ENCODE peak calls at places on chromosomes 6 and 20, in five cellular contexts. One of them, this sample, is unnamed.

GRCh38 chr6:154361476-154361875 is 4.9 kb upstream of the IPCEF1 start:
- DNase-seq in breast epithelium: no peak
- DNase-seq in upper lobe of left lung: no peak
- DNase-seq in GM23338: no peak
- DNase-seq in prostate gland: no peak
- DNase-seq in this sample: no peak

GRCh38 chr20:24690408-24690807 is 221.0 kb downstream of the SYNDIG1 start:
- DNase-seq in breast epithelium: no peak
- DNase-seq in upper lobe of left lung: peak
- DNase-seq in GM23338: no peak
- DNase-seq in prostate gland: no peak
- DNase-seq in this sample: peak

GRCh38 chr6:25553502-25553901 is 98.5 kb upstream of the SCGN start:
- DNase-seq in breast epithelium: no peak
- DNase-seq in upper lobe of left lung: no peak
- DNase-seq in GM23338: no peak
- DNase-seq in prostate gland: no peak
- DNase-seq in this sample: no peak

GRCh38 chr6:125153541-125154183 is at the start of gene TPD52L1:
- DNase-seq in breast epithelium: peak
- DNase-seq in upper lobe of left lung: peak
- DNase-seq in GM23338: peak
- DNase-seq in prostate gland: peak
- DNase-seq in this sample: no peak

GRCh38 chr20:57478176-57478575 is 46.8 kb downstream of the CTCFL start:
- DNase-seq in breast epithelium: no peak
- DNase-seq in upper lobe of left lung: no peak
- DNase-seq in GM23338: no peak
- DNase-seq in prostate gland: no peak
- DNase-seq in this sample: no peak

GRCh38 chr6:166830185-166830890 is 126.0 kb downstream of the RNASET2 start:
- DNase-seq in breast epithelium: no peak
- DNase-seq in upper lobe of left lung: no peak
- DNase-seq in GM23338: no peak
- DNase-seq in prostate gland: no peak
- DNase-seq in this sample: no peak

GRCh38 chr6:34412054-34412453 is 13.8 kb downstream of the RPS10 start:
- DNase-seq in breast epithelium: no peak
- DNase-seq in upper lobe of left lung: no peak
- DNase-seq in GM23338: no peak
- DNase-seq in prostate gland: no peak
- DNase-seq in this sample: no peak

GRCh38 chr6:164842085-164842484 is 467.3 kb downstream of the C6orf118 start:
- DNase-seq in breast epithelium: no peak
- DNase-seq in upper lobe of left lung: no peak
- DNase-seq in GM23338: no peak
- DNase-seq in prostate gland: no peak
- DNase-seq in this sample: no peak

GRCh38 chr6:144259988-144260387 is 25.1 kb upstream of the UTRN start:
- DNase-seq in breast epithelium: no peak
- DNase-seq in upper lobe of left lung: no peak
- DNase-seq in GM23338: no peak
- DNase-seq in prostate gland: no peak
- DNase-seq in this sample: no peak

GRCh38 chr20:22001886-22002285 is 296.4 kb downstream of the PAX1 start:
- DNase-seq in breast epithelium: no peak
- DNase-seq in upper lobe of left lung: no peak
- DNase-seq in GM23338: no peak
- DNase-seq in prostate gland: no peak
- DNase-seq in this sample: no peak

GRCh38 chr6:131014080-131014776 is 48.8 kb downstream of the EPB41L2 start:
- DNase-seq in breast epithelium: no peak
- DNase-seq in upper lobe of left lung: no peak
- DNase-seq in GM23338: no peak
- DNase-seq in prostate gland: no peak
- DNase-seq in this sample: no peak

GRCh38 chr6:150025201-150025917 is at the start of gene RAET1L:
- DNase-seq in breast epithelium: peak
- DNase-seq in upper lobe of left lung: peak
- DNase-seq in GM23338: peak
- DNase-seq in prostate gland: peak
- DNase-seq in this sample: no peak

GRCh38 chr20:19497064-19497463 is 261.0 kb upstream of the RIN2 start:
- DNase-seq in breast epithelium: no peak
- DNase-seq in upper lobe of left lung: no peak
- DNase-seq in GM23338: no peak
- DNase-seq in prostate gland: no peak
- DNase-seq in this sample: no peak

GRCh38 chr6:125789167-125789566 is 1.6 kb upstream of the NCOA7 start:
- DNase-seq in breast epithelium: no peak
- DNase-seq in upper lobe of left lung: peak
- DNase-seq in GM23338: no peak
- DNase-seq in prostate gland: no peak
- DNase-seq in this sample: no peak

GRCh38 chr20:34951252-34951651 is 4.4 kb downstream of the GSS start:
- DNase-seq in breast epithelium: no peak
- DNase-seq in upper lobe of left lung: no peak
- DNase-seq in GM23338: no peak
- DNase-seq in prostate gland: no peak
- DNase-seq in this sample: no peak

GRCh38 chr6:118186676-118187567 is 279.9 kb downstream of the SLC35F1 start:
- DNase-seq in breast epithelium: no peak
- DNase-seq in upper lobe of left lung: no peak
- DNase-seq in GM23338: no peak
- DNase-seq in prostate gland: no peak
- DNase-seq in this sample: no peak

GRCh38 chr6:95159557-95159956 is 417.8 kb upstream of the MANEA start:
- DNase-seq in breast epithelium: no peak
- DNase-seq in upper lobe of left lung: no peak
- DNase-seq in GM23338: no peak
- DNase-seq in prostate gland: no peak
- DNase-seq in this sample: no peak

GRCh38 chr6:72952808-72953630 is 272.3 kb downstream of the KHDC1L start:
- DNase-seq in breast epithelium: no peak
- DNase-seq in upper lobe of left lung: no peak
- DNase-seq in GM23338: no peak
- DNase-seq in prostate gland: no peak
- DNase-seq in this sample: no peak

GRCh38 chr6:106117579-106117978 is 31.4 kb downstream of the PRDM1 start:
- DNase-seq in breast epithelium: no peak
- DNase-seq in upper lobe of left lung: peak
- DNase-seq in GM23338: no peak
- DNase-seq in prostate gland: no peak
- DNase-seq in this sample: no peak
- TF ChIP-seq POLR2AphosphoS5 in breast epithelium: no peak
- TF ChIP-seq POLR2AphosphoS5 in upper lobe of left lung: no peak
- TF ChIP-seq POLR2AphosphoS5 in GM23338: no peak
- TF ChIP-seq POLR2AphosphoS5 in prostate gland: no peak
- TF ChIP-seq POLR2AphosphoS5 in this sample: no peak

DNA sequence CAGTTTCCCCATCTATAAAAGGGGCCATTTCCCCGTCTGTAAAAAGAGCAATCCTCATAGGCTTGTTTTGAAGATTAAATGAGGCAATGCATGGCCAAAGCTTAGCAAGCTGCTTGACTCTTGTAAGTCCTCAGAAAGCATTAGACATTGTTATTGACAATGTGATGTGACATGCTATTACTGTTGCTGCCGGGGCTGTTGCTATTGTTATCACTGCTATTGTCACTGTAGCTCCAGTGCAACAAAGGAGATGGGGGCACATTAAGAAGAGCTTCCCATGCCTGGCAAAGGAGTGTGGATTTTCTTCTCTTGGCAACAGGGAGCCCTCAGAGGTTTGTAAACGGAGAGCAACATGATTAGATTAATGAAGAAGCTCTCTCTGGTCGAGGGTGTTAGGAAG is 33.2 kb upstream of the FAM83D start:
- DNase-seq in breast epithelium: no peak
- DNase-seq in upper lobe of left lung: no peak
- DNase-seq in GM23338: no peak
- DNase-seq in prostate gland: no peak
- DNase-seq in this sample: no peak
- TF ChIP-seq POLR2AphosphoS5 in breast epithelium: no peak
- TF ChIP-seq POLR2AphosphoS5 in upper lobe of left lung: no peak
- TF ChIP-seq POLR2AphosphoS5 in GM23338: no peak
- TF ChIP-seq POLR2AphosphoS5 in prostate gland: no peak
- TF ChIP-seq POLR2AphosphoS5 in this sample: no peak

GRCh38 chr20:871948-872347 is 38.4 kb downstream of the FAM110A start:
- DNase-seq in breast epithelium: no peak
- DNase-seq in upper lobe of left lung: no peak
- DNase-seq in GM23338: no peak
- DNase-seq in prostate gland: no peak
- DNase-seq in this sample: no peak

GRCh38 chr20:873875-874607 is 40.5 kb downstream of the FAM110A start:
- DNase-seq in breast epithelium: no peak
- DNase-seq in upper lobe of left lung: no peak
- DNase-seq in GM23338: no peak
- DNase-seq in prostate gland: no peak
- DNase-seq in this sample: peak

GRCh38 chr20:872855-873520 is 39.5 kb downstream of the FAM110A start:
- DNase-seq in breast epithelium: no peak
- DNase-seq in upper lobe of left lung: no peak
- DNase-seq in GM23338: peak
- DNase-seq in prostate gland: no peak
- DNase-seq in this sample: peak

GRCh38 chr20:877814-878213 is 38.3 kb downstream of the ANGPT4 start:
- DNase-seq in breast epithelium: no peak
- DNase-seq in upper lobe of left lung: no peak
- DNase-seq in GM23338: no peak
- DNase-seq in prostate gland: no peak
- DNase-seq in this sample: peak

DNA sequence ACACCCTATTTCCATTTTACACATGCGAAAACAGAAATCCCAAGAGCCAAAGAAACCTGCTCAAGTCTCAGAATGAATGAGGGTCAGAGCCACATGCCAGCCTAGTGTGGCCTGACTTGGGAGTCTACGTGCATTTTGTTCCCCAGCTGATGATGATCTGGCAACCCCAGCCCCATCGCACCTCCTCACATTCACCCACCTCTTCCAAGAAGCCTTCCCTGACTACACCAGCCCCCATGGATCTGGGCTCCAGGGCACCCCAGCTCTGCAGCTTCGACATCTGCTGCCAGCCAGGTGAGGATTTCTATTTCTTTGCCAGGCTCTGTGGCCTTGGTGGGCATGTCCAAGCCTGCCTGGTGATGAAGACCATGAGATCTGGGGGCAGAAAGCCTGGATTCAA is 41.0 kb downstream of the ANGPT4 start:
- DNase-seq in breast epithelium: no peak
- DNase-seq in upper lobe of left lung: no peak
- DNase-seq in GM23338: no peak
- DNase-seq in prostate gland: no peak
- DNase-seq in this sample: no peak
- TF ChIP-seq POLR2AphosphoS5 in breast epithelium: no peak
- TF ChIP-seq POLR2AphosphoS5 in upper lobe of left lung: no peak
- TF ChIP-seq POLR2AphosphoS5 in GM23338: no peak
- TF ChIP-seq POLR2AphosphoS5 in prostate gland: no peak
- TF ChIP-seq POLR2AphosphoS5 in this sample: no peak

GRCh38 chr6:112149236-112149635 is 61.8 kb downstream of the FAM229B start:
- DNase-seq in breast epithelium: no peak
- DNase-seq in upper lobe of left lung: no peak
- DNase-seq in GM23338: no peak
- DNase-seq in prostate gland: no peak
- DNase-seq in this sample: no peak
- TF ChIP-seq POLR2AphosphoS5 in breast epithelium: no peak
- TF ChIP-seq POLR2AphosphoS5 in upper lobe of left lung: no peak
- TF ChIP-seq POLR2AphosphoS5 in GM23338: no peak
- TF ChIP-seq POLR2AphosphoS5 in prostate gland: no peak
- TF ChIP-seq POLR2AphosphoS5 in this sample: no peak

GRCh38 chr6:89406157-89406556 is 5.9 kb downstream of the RRAGD start:
- DNase-seq in breast epithelium: no peak
- DNase-seq in upper lobe of left lung: no peak
- DNase-seq in GM23338: peak
- DNase-seq in prostate gland: no peak
- DNase-seq in this sample: no peak
- TF ChIP-seq POLR2AphosphoS5 in breast epithelium: no peak
- TF ChIP-seq POLR2AphosphoS5 in upper lobe of left lung: no peak
- TF ChIP-seq POLR2AphosphoS5 in GM23338: no peak
- TF ChIP-seq POLR2AphosphoS5 in prostate gland: no peak
- TF ChIP-seq POLR2AphosphoS5 in this sample: no peak

This sample was measured in vagina.